ENCODE peak calls at places on chromosomes 5 and 9, in seven cellular contexts. One of them, this sample, is unnamed.

GRCh38 chr9:98306384-98307145 is 51.1 kb upstream of the TBC1D2 start:
- DNase-seq in HL-60: no peak
- DNase-seq in stomach: no peak
- DNase-seq in endodermal cell: no peak
- DNase-seq in OCI-LY7: no peak
- DNase-seq in CD8-positive, alpha-beta T cell: no peak
- DNase-seq in AG04449: no peak
- DNase-seq in this sample: no peak

GRCh38 chr5:61319388-61320146 is 12.5 kb upstream of the ZSWIM6 start:
- DNase-seq in CD8-positive, alpha-beta T cell: no peak
- DNase-seq in OCI-LY7: peak
- DNase-seq in stomach: no peak
- DNase-seq in HL-60: no peak
- DNase-seq in endodermal cell: peak
- DNase-seq in AG04449: no peak
- DNase-seq in this sample: peak

GRCh38 chr9:77402286-77402685 is 225.0 kb downstream of the VPS13A start:
- DNase-seq in CD8-positive, alpha-beta T cell: no peak
- DNase-seq in HL-60: no peak
- DNase-seq in endodermal cell: no peak
- DNase-seq in OCI-LY7: no peak
- DNase-seq in AG04449: no peak
- DNase-seq in stomach: no peak
- DNase-seq in this sample: no peak

GRCh38 chr9:68416891-68417570 is 60.6 kb downstream of the PGM5 start:
- DNase-seq in CD8-positive, alpha-beta T cell: no peak
- DNase-seq in OCI-LY7: peak
- DNase-seq in HL-60: no peak
- DNase-seq in endodermal cell: peak
- DNase-seq in AG04449: no peak
- DNase-seq in stomach: no peak
- DNase-seq in this sample: peak

GRCh38 chr5:126234563-126235195 is 188.5 kb upstream of the GRAMD2B start:
- DNase-seq in stomach: no peak
- DNase-seq in CD8-positive, alpha-beta T cell: no peak
- DNase-seq in HL-60: no peak
- DNase-seq in AG04449: no peak
- DNase-seq in OCI-LY7: peak
- DNase-seq in endodermal cell: peak
- DNase-seq in this sample: peak

GRCh38 chr9:35267716-35268115 is 105.9 kb downstream of the UNC13B start:
- DNase-seq in stomach: no peak
- DNase-seq in AG04449: no peak
- DNase-seq in endodermal cell: no peak
- DNase-seq in CD8-positive, alpha-beta T cell: no peak
- DNase-seq in OCI-LY7: no peak
- DNase-seq in HL-60: no peak
- DNase-seq in this sample: no peak

GRCh38 chr9:110131499-110131898 is 76.5 kb downstream of the C9orf152 start:
- DNase-seq in CD8-positive, alpha-beta T cell: no peak
- DNase-seq in stomach: no peak
- DNase-seq in endodermal cell: no peak
- DNase-seq in OCI-LY7: no peak
- DNase-seq in AG04449: no peak
- DNase-seq in HL-60: no peak
- DNase-seq in this sample: no peak

GRCh38 chr9:89745601-89746376 is 141.0 kb downstream of the GADD45G start:
- DNase-seq in OCI-LY7: peak
- DNase-seq in stomach: no peak
- DNase-seq in endodermal cell: no peak
- DNase-seq in AG04449: no peak
- DNase-seq in CD8-positive, alpha-beta T cell: no peak
- DNase-seq in HL-60: no peak
- DNase-seq in this sample: no peak

GRCh38 chr5:38378579-38378978 is 120.2 kb downstream of the EGFLAM start:
- DNase-seq in CD8-positive, alpha-beta T cell: no peak
- DNase-seq in AG04449: no peak
- DNase-seq in HL-60: no peak
- DNase-seq in stomach: no peak
- DNase-seq in endodermal cell: no peak
- DNase-seq in OCI-LY7: no peak
- DNase-seq in this sample: no peak

GRCh38 chr9:88960632-88961031 is 30.6 kb upstream of the S1PR3 start:
- DNase-seq in CD8-positive, alpha-beta T cell: no peak
- DNase-seq in OCI-LY7: no peak
- DNase-seq in AG04449: no peak
- DNase-seq in stomach: no peak
- DNase-seq in HL-60: no peak
- DNase-seq in endodermal cell: no peak
- DNase-seq in this sample: no peak

GRCh38 chr5:80837679-80838078 is 122.5 kb upstream of the RASGRF2 start:
- DNase-seq in AG04449: no peak
- DNase-seq in stomach: no peak
- DNase-seq in OCI-LY7: no peak
- DNase-seq in HL-60: no peak
- DNase-seq in CD8-positive, alpha-beta T cell: no peak
- DNase-seq in endodermal cell: no peak
- DNase-seq in this sample: peak

GRCh38 chr5:76689321-76690026 is 26.5 kb upstream of the F2R start:
- DNase-seq in OCI-LY7: no peak
- DNase-seq in HL-60: no peak
- DNase-seq in AG04449: peak
- DNase-seq in endodermal cell: no peak
- DNase-seq in CD8-positive, alpha-beta T cell: no peak
- DNase-seq in stomach: no peak
- DNase-seq in this sample: no peak

GRCh38 chr5:135878156-135878620 is 17.5 kb downstream of the IL9 start:
- DNase-seq in AG04449: no peak
- DNase-seq in HL-60: no peak
- DNase-seq in OCI-LY7: no peak
- DNase-seq in stomach: no peak
- DNase-seq in endodermal cell: no peak
- DNase-seq in CD8-positive, alpha-beta T cell: no peak
- DNase-seq in this sample: no peak

GRCh38 chr5:101977729-101978345 is 318.2 kb downstream of the SLCO4C1 start:
- DNase-seq in CD8-positive, alpha-beta T cell: no peak
- DNase-seq in stomach: no peak
- DNase-seq in HL-60: peak
- DNase-seq in endodermal cell: no peak
- DNase-seq in OCI-LY7: peak
- DNase-seq in AG04449: no peak
- DNase-seq in this sample: peak

DNA sequence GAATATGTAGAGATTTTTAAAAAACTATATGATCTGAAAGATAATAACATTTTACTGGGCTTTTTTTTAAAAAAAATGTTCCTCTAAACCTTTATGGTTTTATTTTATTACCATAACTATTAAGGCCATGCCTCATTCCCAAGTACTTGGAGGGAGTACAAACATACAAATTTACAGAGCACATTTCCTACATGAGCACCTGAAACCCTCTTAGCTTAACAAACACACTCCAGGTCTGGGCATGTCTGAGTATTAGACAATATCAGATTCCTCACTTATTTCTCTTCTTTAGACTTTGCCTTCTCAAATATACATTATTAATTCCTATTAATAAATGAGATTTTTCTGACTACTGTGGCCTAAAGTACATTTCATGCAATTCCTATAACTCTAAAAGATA is 319.2 kb downstream of the SLCO4C1 start:
- DNase-seq in CD8-positive, alpha-beta T cell: no peak
- DNase-seq in HL-60: no peak
- DNase-seq in AG04449: no peak
- DNase-seq in stomach: no peak
- DNase-seq in OCI-LY7: no peak
- DNase-seq in endodermal cell: no peak
- DNase-seq in this sample: no peak
- H3K4me3 ChIP-seq in CD8-positive, alpha-beta T cell: no peak
- H3K4me3 ChIP-seq in HL-60: no peak
- H3K4me3 ChIP-seq in AG04449: no peak
- H3K4me3 ChIP-seq in stomach: no peak
- H3K4me3 ChIP-seq in OCI-LY7: no peak
- H3K4me3 ChIP-seq in endodermal cell: no peak
- H3K4me3 ChIP-seq in this sample: no peak

GRCh38 chr9:135110416-135110815 is 22.9 kb downstream of the OLFM1 start:
- DNase-seq in CD8-positive, alpha-beta T cell: no peak
- DNase-seq in OCI-LY7: no peak
- DNase-seq in AG04449: no peak
- DNase-seq in endodermal cell: no peak
- DNase-seq in HL-60: no peak
- DNase-seq in stomach: no peak
- DNase-seq in this sample: no peak
- H3K4me3 ChIP-seq in CD8-positive, alpha-beta T cell: no peak
- H3K4me3 ChIP-seq in OCI-LY7: no peak
- H3K4me3 ChIP-seq in AG04449: no peak
- H3K4me3 ChIP-seq in endodermal cell: no peak
- H3K4me3 ChIP-seq in HL-60: no peak
- H3K4me3 ChIP-seq in stomach: no peak
- H3K4me3 ChIP-seq in this sample: no peak

DNA sequence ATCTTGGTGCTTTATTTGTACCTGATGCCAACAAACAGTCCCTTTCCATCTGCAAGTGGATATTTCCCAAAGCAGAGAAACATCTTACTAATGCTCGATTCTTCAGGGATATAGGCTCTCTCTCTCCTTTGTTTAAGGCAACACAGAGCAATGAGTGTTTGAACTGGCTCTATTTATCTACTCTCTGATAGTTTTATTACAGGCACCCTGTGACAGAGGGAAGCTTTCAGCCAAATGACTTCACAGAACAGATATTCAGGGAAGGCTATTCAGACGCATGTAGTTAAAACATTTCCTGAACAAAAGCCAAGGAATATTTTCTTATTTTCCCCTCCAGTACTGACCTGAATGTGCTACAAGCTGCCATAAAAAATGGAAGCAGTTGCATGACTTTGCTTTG is 141.8 kb downstream of the YIPF5 start:
- DNase-seq in OCI-LY7: no peak
- DNase-seq in HL-60: no peak
- DNase-seq in endodermal cell: no peak
- DNase-seq in stomach: no peak
- DNase-seq in CD8-positive, alpha-beta T cell: no peak
- DNase-seq in AG04449: peak
- DNase-seq in this sample: no peak
- H3K4me3 ChIP-seq in OCI-LY7: no peak
- H3K4me3 ChIP-seq in HL-60: no peak
- H3K4me3 ChIP-seq in endodermal cell: no peak
- H3K4me3 ChIP-seq in stomach: no peak
- H3K4me3 ChIP-seq in CD8-positive, alpha-beta T cell: no peak
- H3K4me3 ChIP-seq in AG04449: peak
- H3K4me3 ChIP-seq in this sample: no peak

GRCh38 chr9:5949103-5949699 is 58.5 kb downstream of the MLANA start:
- DNase-seq in HL-60: peak
- DNase-seq in OCI-LY7: no peak
- DNase-seq in stomach: no peak
- DNase-seq in CD8-positive, alpha-beta T cell: no peak
- DNase-seq in AG04449: no peak
- DNase-seq in endodermal cell: no peak
- DNase-seq in this sample: peak
- H3K4me3 ChIP-seq in HL-60: no peak
- H3K4me3 ChIP-seq in OCI-LY7: no peak
- H3K4me3 ChIP-seq in stomach: no peak
- H3K4me3 ChIP-seq in CD8-positive, alpha-beta T cell: no peak
- H3K4me3 ChIP-seq in AG04449: no peak
- H3K4me3 ChIP-seq in endodermal cell: no peak
- H3K4me3 ChIP-seq in this sample: no peak

DNA sequence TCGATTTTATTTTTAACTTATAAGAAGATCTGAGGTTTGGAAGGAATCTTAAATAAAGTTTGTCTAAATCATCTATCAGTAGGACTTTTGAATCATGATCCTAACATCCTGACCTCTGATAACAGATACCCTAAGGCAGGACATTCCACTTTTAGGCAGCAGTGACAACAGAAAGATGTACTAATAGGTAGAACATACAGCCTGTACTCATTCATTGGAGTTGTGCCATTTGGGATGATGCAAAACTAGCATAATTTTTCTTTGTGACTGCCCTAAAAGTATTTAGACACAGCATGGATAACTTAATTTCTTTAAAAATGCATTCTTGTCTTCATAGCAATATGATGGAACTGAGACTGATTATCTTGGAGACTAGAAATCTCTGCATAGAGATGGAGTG is 39.7 kb downstream of the CDC42SE2 start:
- DNase-seq in HL-60: no peak
- DNase-seq in endodermal cell: no peak
- DNase-seq in stomach: no peak
- DNase-seq in OCI-LY7: no peak
- DNase-seq in AG04449: peak
- DNase-seq in CD8-positive, alpha-beta T cell: no peak
- DNase-seq in this sample: no peak
- H3K4me3 ChIP-seq in HL-60: no peak
- H3K4me3 ChIP-seq in endodermal cell: no peak
- H3K4me3 ChIP-seq in stomach: no peak
- H3K4me3 ChIP-seq in OCI-LY7: no peak
- H3K4me3 ChIP-seq in AG04449: no peak
- H3K4me3 ChIP-seq in CD8-positive, alpha-beta T cell: no peak
- H3K4me3 ChIP-seq in this sample: no peak

DNA sequence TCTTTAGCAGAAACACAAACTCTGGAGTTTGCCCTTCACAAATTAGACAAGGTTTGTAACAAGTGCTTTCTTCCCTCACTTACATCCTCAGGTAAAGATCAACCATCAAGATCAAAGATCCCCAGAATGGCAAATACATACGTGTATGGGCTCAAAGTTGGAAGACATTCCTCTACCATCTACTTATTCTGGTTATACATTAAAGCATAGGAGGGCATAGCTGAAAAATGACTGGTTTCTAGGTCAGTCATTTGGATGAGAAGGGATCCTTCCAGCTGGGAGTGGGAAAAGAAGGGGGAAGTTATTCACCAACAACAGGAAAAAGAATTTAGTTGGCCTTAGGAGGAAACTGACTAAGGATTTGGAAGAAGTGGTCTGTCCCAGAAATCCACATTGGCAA is 1.9 kb downstream of the DAB2 start:
- DNase-seq in endodermal cell: no peak
- DNase-seq in HL-60: no peak
- DNase-seq in OCI-LY7: no peak
- DNase-seq in stomach: no peak
- DNase-seq in AG04449: no peak
- DNase-seq in CD8-positive, alpha-beta T cell: no peak
- DNase-seq in this sample: no peak
- H3K4me3 ChIP-seq in endodermal cell: peak
- H3K4me3 ChIP-seq in HL-60: no peak
- H3K4me3 ChIP-seq in OCI-LY7: no peak
- H3K4me3 ChIP-seq in stomach: peak
- H3K4me3 ChIP-seq in AG04449: peak
- H3K4me3 ChIP-seq in CD8-positive, alpha-beta T cell: no peak
- H3K4me3 ChIP-seq in this sample: no peak